ENCODE peak calls at places on chromosomes 11 and 22, in eight cellular contexts. L is uterus, E is prostate gland, W is ovary, V is adipocyte, A is HAP-1, B is suprapubic skin, N is fibroblast of lung. T is an unnamed sample. For H3K36me3, the result is how much of the 10 kb centered on the place peaks cover.

GRCh38 chr11:124113890-124114289 is 1.4 kb upstream of the VWA5A start:
- DNase-seq in L (no peak), E (no peak), W (no peak), V (peak), A (no peak), B (no peak), N (no peak), T (no peak)

GRCh38 chr11:20203836-20204235 is 43.6 kb upstream of the DBX1 start:
- DNase-seq in L (no peak), E (no peak), W (no peak), V (no peak), A (no peak), B (no peak), N (no peak), T (no peak)

GRCh38 chr11:101129203-101129943 is at the start of gene PGR:
- DNase-seq in L (peak), E (peak), W (peak), V (no peak), A (peak), B (peak), N (no peak), T (peak)

GRCh38 chr11:75763846-75764245 is 4.7 kb upstream of the DGAT2 start:
- DNase-seq in L (no peak), E (no peak), W (no peak), V (no peak), A (no peak), B (no peak), N (no peak), T (peak)

GRCh38 chr11:123473941-123474668 is 44.0 kb downstream of the GRAMD1B start:
- DNase-seq in L (no peak), E (no peak), W (no peak), V (peak), A (no peak), B (no peak), N (peak), T (no peak)

GRCh38 chr22:45923812-45924211 is 53.1 kb downstream of the WNT7B start:
- DNase-seq in L (no peak), E (no peak), W (no peak), V (no peak), A (no peak), B (no peak), N (no peak), T (no peak)

GRCh38 chr11:75240381-75241035 is at the start of gene TPBGL:
- DNase-seq in L (peak), E (no peak), W (no peak), V (peak), A (no peak), B (peak), N (peak), T (peak)

GRCh38 chr22:36644333-36644757 is 59.2 kb downstream of the CACNG2 start:
- DNase-seq in L (no peak), E (peak), W (no peak), V (peak), A (peak), B (no peak), N (peak), T (peak)

GRCh38 chr11:62548545-62549335 is 2.1 kb upstream of the AHNAK start:
- DNase-seq in L (no peak), E (peak), W (peak), V (no peak), A (no peak), B (no peak), N (peak), T (no peak)

GRCh38 chr11:130834886-130835285 is 81.4 kb downstream of the SNX19 start:
- DNase-seq in L (no peak), E (no peak), W (no peak), V (peak), A (no peak), B (no peak), N (no peak), T (no peak)

GRCh38 chr11:97419729-97420128 is 1029.9 kb downstream of the JRKL start:
- DNase-seq in L (no peak), E (no peak), W (no peak), V (no peak), A (no peak), B (no peak), N (no peak), T (no peak)

GRCh38 chr11:44631831-44632230 is 66.4 kb downstream of the CD82 start:
- DNase-seq in L (no peak), E (no peak), W (no peak), V (no peak), A (no peak), B (peak), N (no peak), T (no peak)

GRCh38 chr11:118892515-118892914 is 8.8 kb downstream of the CXCR5 start:
- DNase-seq in L (no peak), E (no peak), W (no peak), V (no peak), A (no peak), B (no peak), N (no peak), T (no peak)

GRCh38 chr22:19434829-19435580 is 2.7 kb downstream of the MRPL40 start:
- DNase-seq in L (no peak), E (no peak), W (no peak), V (no peak), A (no peak), B (no peak), N (no peak), T (no peak)

GRCh38 chr22:26713823-26714449 is 56.5 kb downstream of the MIAT start:
- DNase-seq in L (no peak), E (no peak), W (peak), V (peak), A (no peak), B (no peak), N (peak), T (peak)

GRCh38 chr11:44286268-44286880 is 23.6 kb downstream of the ALX4 start:
- DNase-seq in L (peak), E (no peak), W (peak), V (peak), A (peak), B (no peak), N (peak), T (peak)

GRCh38 chr11:61699737-61700160 is 19.6 kb downstream of the DAGLA start:
- DNase-seq in L (no peak), E (peak), W (no peak), V (no peak), A (no peak), B (no peak), N (no peak), T (peak)

GRCh38 chr11:38159038-38159437 is 1561.0 kb upstream of the RAG2 start:
- DNase-seq in L (no peak), E (no peak), W (no peak), V (no peak), A (no peak), B (no peak), N (no peak), T (no peak)

GRCh38 chr11:43268161-43268560 is 43.6 kb upstream of the API5 start:
- DNase-seq in L (peak), E (no peak), W (no peak), V (no peak), A (no peak), B (no peak), N (no peak), T (peak)

GRCh38 chr11:96155627-96156378 is 187.2 kb downstream of the MAML2 start:
- DNase-seq in L (peak), E (peak), W (peak), V (peak), A (no peak), B (peak), N (peak), T (peak)

GRCh38 chr22:44210721-44211120 is 30.0 kb downstream of the PARVG start:
- DNase-seq in L (no peak), E (no peak), W (no peak), V (peak), A (no peak), B (no peak), N (peak), T (peak)

GRCh38 chr11:61011950-61012830 is 40.7 kb downstream of the CD6 start:
- DNase-seq in L (no peak), E (no peak), W (no peak), V (no peak), A (no peak), B (no peak), N (peak), T (no peak)

GRCh38 chr22:45891021-45891421 is 85.9 kb downstream of the WNT7B start:
- DNase-seq in L (no peak), E (no peak), W (no peak), V (no peak), A (no peak), B (no peak), N (no peak), T (no peak)

GRCh38 chr22:36197065-36197440 is 4.6 kb downstream of the APOL4 start:
- DNase-seq in L (peak), E (no peak), W (peak), V (peak), A (peak), B (no peak), N (peak), T (no peak)

GRCh38 chr11:88363004-88363403 is 25.5 kb upstream of the CTSC start:
- DNase-seq in L (no peak), E (no peak), W (no peak), V (no peak), A (no peak), B (no peak), N (no peak), T (no peak)

GRCh38 chr11:134432776-134433175 is 20.7 kb upstream of the B3GAT1 start:
- DNase-seq in L (no peak), E (no peak), W (no peak), V (no peak), A (no peak), B (no peak), N (no peak), T (no peak)

GRCh38 chr11:62543680-62544444 is 2.7 kb downstream of the AHNAK start:
- DNase-seq in L (no peak), E (peak), W (no peak), V (peak), A (no peak), B (no peak), N (no peak), T (peak)

GRCh38 chr11:131511794-131512193 is 141.4 kb downstream of the NTM start:
- DNase-seq in L (no peak), E (peak), W (no peak), V (peak), A (no peak), B (no peak), N (no peak), T (no peak)

GRCh38 chr22:44181033-44181911 is 547 bp downstream of the PARVG start:
- DNase-seq in L (no peak), E (no peak), W (no peak), V (no peak), A (no peak), B (no peak), N (peak), T (no peak)

DNA sequence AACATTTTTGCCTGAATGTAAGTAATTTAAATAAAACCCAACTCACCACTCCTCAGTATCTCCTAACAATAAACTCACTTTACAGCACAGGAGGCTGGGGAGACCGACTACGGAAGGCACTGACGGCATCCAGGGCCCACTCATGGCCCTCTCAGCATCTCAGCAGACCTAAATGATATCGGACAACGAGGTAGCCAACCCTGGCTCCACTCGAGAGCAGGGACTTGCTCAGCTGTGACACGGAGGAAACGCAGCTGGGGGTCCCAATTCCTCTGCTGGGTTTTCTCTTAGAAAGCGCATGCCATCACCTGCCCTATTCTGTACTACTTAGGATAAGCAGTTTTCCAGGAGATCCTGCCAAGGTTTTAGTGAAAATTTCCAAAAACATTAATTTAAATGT is 109.1 kb upstream of the BID start:
- DNase-seq in L (no peak), E (no peak), W (no peak), V (no peak), A (no peak), B (no peak), N (no peak), T (no peak)
- H3K36me3 ChIP-seq in L (under half), E (under half), W (under half), V (half or more), A (under half), B (under half), N (under half), T (half or more)

GRCh38 chr22:39223091-39223710 is 21.6 kb downstream of the PDGFB start:
- DNase-seq in L (no peak), E (no peak), W (no peak), V (no peak), A (no peak), B (no peak), N (no peak), T (no peak)
- H3K36me3 ChIP-seq in L (under half), E (under half), W (under half), V (under half), A (under half), B (under half), N (under half), T (under half)

GRCh38 chr11:10544491-10545470 is 3.8 kb upstream of the RNF141 start:
- DNase-seq in L (no peak), E (no peak), W (no peak), V (no peak), A (no peak), B (no peak), N (no peak), T (no peak)
- H3K36me3 ChIP-seq in L (under half), E (under half), W (under half), V (under half), A (under half), B (under half), N (under half), T (under half)

GRCh38 chr22:50422046-50422445 is 52.8 kb downstream of the SBF1 start:
- DNase-seq in L (no peak), E (no peak), W (no peak), V (no peak), A (no peak), B (no peak), N (no peak), T (no peak)

GRCh38 chr22:50425179-50425916 is 49.5 kb downstream of the SBF1 start:
- DNase-seq in L (no peak), E (no peak), W (no peak), V (no peak), A (no peak), B (no peak), N (peak), T (no peak)

GRCh38 chr22:50420581-50420980 is 54.3 kb downstream of the SBF1 start:
- DNase-seq in L (no peak), E (no peak), W (no peak), V (no peak), A (no peak), B (no peak), N (no peak), T (no peak)

GRCh38 chr22:50423956-50424355 is 50.9 kb downstream of the SBF1 start:
- DNase-seq in L (no peak), E (no peak), W (no peak), V (no peak), A (no peak), B (no peak), N (no peak), T (no peak)

DNA sequence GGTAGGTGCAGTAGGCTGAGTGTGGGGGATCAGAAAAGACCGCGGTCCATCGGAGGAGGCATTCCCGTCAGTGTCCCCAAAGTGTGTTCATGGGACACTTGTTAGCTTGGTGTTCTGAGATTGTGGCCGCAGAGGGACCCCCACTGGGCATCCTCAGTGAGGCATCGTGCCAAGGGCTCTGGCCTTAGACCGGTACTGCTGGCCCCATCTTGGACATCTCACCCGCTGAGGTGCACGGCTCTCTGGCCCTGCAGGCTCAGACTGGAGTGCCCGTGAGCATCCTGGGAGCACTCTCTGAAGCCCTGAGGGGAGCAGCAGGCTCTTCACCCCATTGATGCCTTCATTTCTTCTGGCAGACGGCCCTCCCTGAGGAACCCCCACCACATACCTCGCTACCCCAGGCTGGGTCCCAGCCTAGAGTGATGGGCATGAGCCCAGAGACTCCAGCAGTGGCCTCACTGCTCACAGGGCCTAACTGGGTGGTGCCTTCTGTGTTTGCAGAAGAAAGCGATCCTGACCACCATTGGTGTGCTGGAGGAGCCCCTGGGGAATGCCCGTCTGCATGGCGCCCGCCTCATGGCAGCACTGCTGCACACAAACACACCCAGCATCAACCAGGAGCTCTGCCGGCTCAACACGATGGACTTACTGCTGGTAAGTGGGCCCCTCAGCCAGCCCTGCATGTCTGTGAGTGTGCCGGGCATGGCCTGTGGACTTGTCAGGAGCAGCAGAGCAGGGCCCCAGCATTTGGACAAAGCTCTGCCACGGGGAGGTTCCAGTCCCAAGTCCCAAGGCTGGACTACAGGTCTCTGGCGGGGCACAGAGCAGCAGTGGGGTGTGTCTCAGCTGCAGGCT is 51.6 kb downstream of the SBF1 start:
- DNase-seq in L (no peak), E (no peak), W (no peak), V (no peak), A (no peak), B (no peak), N (no peak), T (no peak)
- H3K36me3 ChIP-seq in L (under half), E (under half), W (under half), V (half or more), A (half or more), B (half or more), N (under half), T (half or more)

DNA sequence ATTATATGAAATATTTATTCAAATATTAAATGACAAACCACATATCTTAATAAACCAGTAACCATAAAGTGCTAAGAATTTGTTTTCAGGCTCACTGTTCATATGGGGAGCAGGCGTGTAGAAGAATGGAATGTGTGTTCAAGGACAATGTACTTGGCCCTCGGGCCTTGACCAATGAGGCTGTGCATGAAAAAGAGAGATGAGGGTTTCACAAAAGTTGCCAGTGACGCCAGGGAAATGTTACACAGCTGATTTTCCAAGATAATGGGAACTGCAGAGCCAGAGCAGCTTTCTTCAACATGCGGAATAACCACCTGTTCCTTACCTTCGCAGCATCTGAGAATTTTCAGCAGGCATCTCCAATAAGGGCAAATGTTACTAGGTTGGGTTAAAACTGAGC is 4.2 kb downstream of the SF1 start:
- DNase-seq in L (no peak), E (no peak), W (no peak), V (no peak), A (no peak), B (no peak), N (no peak), T (no peak)
- H3K36me3 ChIP-seq in L (under half), E (under half), W (under half), V (half or more), A (half or more), B (half or more), N (under half), T (half or more)

GRCh38 chr22:25668437-25668836 is 73.6 kb upstream of the MYO18B start:
- DNase-seq in L (peak), E (no peak), W (peak), V (peak), A (no peak), B (no peak), N (peak), T (peak)

GRCh38 chr22:25672685-25673084 is 69.3 kb upstream of the MYO18B start:
- DNase-seq in L (no peak), E (no peak), W (no peak), V (peak), A (no peak), B (no peak), N (no peak), T (no peak)

GRCh38 chr22:25673721-25674120 is 68.3 kb upstream of the MYO18B start:
- DNase-seq in L (no peak), E (no peak), W (no peak), V (no peak), A (no peak), B (no peak), N (no peak), T (no peak)
- H3K36me3 ChIP-seq in L (under half), E (under half), W (under half), V (under half), A (under half), B (under half), N (under half), T (under half)

DNA sequence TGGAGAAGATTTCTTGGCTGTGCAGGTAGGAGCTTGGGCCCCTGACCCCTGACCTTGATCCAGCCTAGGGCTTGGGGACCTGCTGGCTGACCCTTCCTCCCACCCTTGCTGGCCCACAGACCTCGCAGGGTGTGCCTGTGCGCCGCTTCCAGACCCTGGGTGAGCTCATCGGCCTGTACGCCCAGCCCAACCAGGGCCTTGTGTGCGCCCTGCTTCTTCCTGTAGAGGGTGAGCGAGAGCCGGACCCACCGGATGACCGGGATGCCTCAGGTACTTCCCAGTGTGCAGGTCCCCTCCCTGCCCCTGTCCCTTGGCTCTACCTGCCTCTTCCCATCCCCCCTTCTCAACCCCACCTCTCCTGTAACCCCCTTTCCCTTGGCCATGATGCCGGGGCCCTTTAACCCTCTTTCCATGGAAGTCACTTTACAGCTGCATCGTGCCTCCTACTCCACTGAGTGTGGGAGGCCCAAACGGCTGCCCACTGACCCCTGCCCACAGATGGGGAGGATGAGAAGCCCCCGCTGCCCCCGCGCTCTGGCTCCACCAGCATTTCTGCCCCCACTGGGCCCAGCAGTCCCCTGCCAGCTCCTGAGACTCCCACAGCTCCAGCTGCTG is 3.8 kb downstream of the INPPL1 start:
- DNase-seq in L (peak), E (no peak), W (no peak), V (no peak), A (no peak), B (peak), N (no peak), T (no peak)
- H3K36me3 ChIP-seq in L (under half), E (under half), W (under half), V (half or more), A (half or more), B (half or more), N (under half), T (half or more)

GRCh38 chr22:30023099-30023498 is 57.2 kb upstream of the HORMAD2 start:
- DNase-seq in L (no peak), E (no peak), W (no peak), V (no peak), A (peak), B (no peak), N (no peak), T (no peak)
- H3K36me3 ChIP-seq in L (under half), E (under half), W (under half), V (half or more), A (half or more), B (half or more), N (under half), T (under half)

GRCh38 chr11:2929511-2929879 is 275 bp upstream of the PHLDA2 start:
- DNase-seq in L (no peak), E (peak), W (no peak), V (peak), A (no peak), B (no peak), N (peak), T (peak)
- H3K36me3 ChIP-seq in L (under half), E (under half), W (under half), V (under half), A (under half), B (under half), N (under half), T (under half)

GRCh38 chr11:11880179-11880578 is 38.4 kb downstream of the USP47 start:
- DNase-seq in L (no peak), E (no peak), W (no peak), V (no peak), A (no peak), B (no peak), N (no peak), T (no peak)

GRCh38 chr11:11884774-11885481 is 43.2 kb downstream of the USP47 start:
- DNase-seq in L (no peak), E (no peak), W (no peak), V (no peak), A (no peak), B (no peak), N (no peak), T (no peak)

GRCh38 chr11:11882539-11882938 is 40.8 kb downstream of the USP47 start:
- DNase-seq in L (no peak), E (no peak), W (no peak), V (no peak), A (no peak), B (no peak), N (no peak), T (no peak)
- H3K36me3 ChIP-seq in L (under half), E (under half), W (under half), V (under half), A (under half), B (under half), N (under half), T (half or more)

T was measured in MG63.